ENCODE peak calls at places on chromosomes 12 and 14, in four cellular contexts. I is breast epithelium, J is vagina, U is esophagus squamous epithelium. D is an unnamed sample.
A peak's percentile ranks its signal among the peaks of the same experiment; 100 is the strongest.

GRCh38 chr14:71474291-71474690 is 457.9 kb upstream of the RGS6 start:
- DNase-seq in I (no peak), J (no peak), U (no peak), D (no peak)

GRCh38 chr14:60093606-60094005 is 1.9 kb downstream of the PCNX4 start:
- DNase-seq in I (no peak), J (no peak), U (no peak), D (no peak)

GRCh38 chr12:95990136-95990535 is 6.0 kb downstream of the HAL start:
- DNase-seq in I (no peak), J (peak; percentile 40), U (no peak), D (no peak)

GRCh38 chr12:52370906-52371608 is 3.8 kb upstream of the KRT85 start:
- DNase-seq in I (peak; percentile 62), J (no peak), U (no peak), D (peak; percentile 45)

GRCh38 chr12:120064054-120064940 is 52.3 kb downstream of the RAB35 start:
- DNase-seq in I (no peak), J (no peak), U (no peak), D (no peak)

GRCh38 chr12:60148831-60149230 is 553.0 kb downstream of the SLC16A7 start:
- DNase-seq in I (no peak), J (no peak), U (no peak), D (no peak)

GRCh38 chr14:64201931-64202330 is 92.2 kb downstream of the ESR2 start:
- DNase-seq in I (no peak), J (no peak), U (no peak), D (no peak)

GRCh38 chr14:59342516-59343484 is 122.4 kb downstream of the GPR135 start:
- DNase-seq in I (no peak), J (no peak), U (no peak), D (peak; percentile 43)

GRCh38 chr14:69038449-69039286 is 59.6 kb upstream of the ACTN1 start:
- DNase-seq in I (no peak), J (no peak), U (no peak), D (no peak)

GRCh38 chr12:111102062-111102735 is 181.8 kb upstream of the MYL2 start:
- DNase-seq in I (peak; percentile 76), J (no peak), U (no peak), D (no peak)

GRCh38 chr14:94394594-94395305 is 6.3 kb upstream of the SERPINA1 start:
- DNase-seq in I (no peak), J (no peak), U (no peak), D (peak; percentile 41)

GRCh38 chr12:12837025-12837872 is 24.1 kb downstream of the DDX47 start:
- DNase-seq in I (no peak), J (no peak), U (no peak), D (no peak)

DNA sequence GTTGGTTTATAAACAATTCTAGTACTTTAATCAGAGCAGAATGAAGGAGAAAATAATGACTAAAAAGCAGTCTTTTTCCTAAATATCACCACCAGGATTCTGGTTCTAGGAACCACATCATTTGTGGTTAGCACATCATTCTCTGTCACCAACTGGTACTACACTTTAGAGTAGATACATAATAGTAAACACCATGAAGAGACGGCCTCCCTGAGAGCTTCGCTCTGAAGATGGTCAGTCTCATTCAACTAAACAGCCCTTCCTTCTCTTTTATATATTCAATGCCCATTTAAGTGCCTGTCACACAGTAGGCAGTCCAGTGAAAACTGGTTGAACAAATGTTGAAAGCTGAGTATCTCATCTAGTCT is 10.9 kb downstream of the SLC38A2 start:
- DNase-seq in I (no peak), J (no peak), U (no peak), D (no peak)
- H3K27ac ChIP-seq in I (no peak overlapping the region), J (no peak overlapping the region), U (no peak overlapping the region), D (no peak overlapping the region)

GRCh38 chr12:57080855-57081254 is 2.3 kb upstream of the NEMP1 start:
- DNase-seq in I (no peak), J (no peak), U (no peak), D (no peak)

GRCh38 chr12:57079821-57080220 is 1.2 kb upstream of the NEMP1 start:
- DNase-seq in I (no peak), J (no peak), U (no peak), D (no peak)

GRCh38 chr12:57078519-57079404 is at the start of gene NEMP1:
- DNase-seq in I (peak; percentile 99), J (peak; percentile 100), U (peak; percentile 97), D (peak; percentile 98)
- TF ChIP-seq POLR2A in I (no peak), J (peak; percentile 41), U (peak; percentile 62), D (peak; percentile 66)

DNA sequence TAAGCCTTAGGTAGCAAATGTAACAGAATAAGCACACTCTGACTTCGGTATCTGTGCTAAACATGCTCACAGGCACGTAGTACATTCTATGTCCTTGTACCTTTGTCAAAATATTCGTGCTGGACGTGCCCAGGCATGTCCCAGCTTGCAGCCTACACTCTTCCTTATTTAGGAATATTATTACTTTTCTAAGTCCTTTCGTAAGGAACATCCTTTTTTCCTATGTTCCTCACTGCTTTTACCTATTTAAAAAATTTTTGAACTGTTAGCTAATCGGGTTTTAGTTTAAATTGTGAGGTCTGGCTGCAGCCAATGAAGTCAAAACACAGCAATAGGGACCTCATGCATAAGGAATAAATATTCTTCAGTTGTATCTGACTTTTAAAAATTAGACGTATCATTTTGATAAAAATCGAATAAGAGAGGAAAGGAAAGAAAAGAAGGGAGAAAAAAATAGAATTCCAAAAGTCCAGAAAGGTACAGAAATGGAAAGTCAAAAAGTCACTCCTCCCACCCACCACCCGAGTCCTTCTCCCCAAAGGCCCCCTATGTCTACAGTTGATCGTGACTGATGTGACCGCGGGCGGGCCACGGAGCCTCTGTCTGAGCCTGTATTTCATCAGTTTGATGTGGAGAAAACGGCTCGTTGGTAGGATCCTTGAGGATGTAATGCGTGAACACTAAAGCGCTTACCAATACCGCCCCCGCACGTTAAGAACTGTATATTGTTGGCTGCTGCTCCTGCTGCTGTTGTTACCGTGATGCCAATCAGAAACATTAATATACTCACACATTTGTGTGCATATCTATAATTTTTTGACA is 24.4 kb upstream of the UBC start:
- DNase-seq in I (peak; percentile 88), J (peak; percentile 89), U (no peak), D (no peak)
- TF ChIP-seq CTCF in I (peak; percentile 30), J (no peak), U (peak; percentile 25), D (peak; percentile 60)

DNA sequence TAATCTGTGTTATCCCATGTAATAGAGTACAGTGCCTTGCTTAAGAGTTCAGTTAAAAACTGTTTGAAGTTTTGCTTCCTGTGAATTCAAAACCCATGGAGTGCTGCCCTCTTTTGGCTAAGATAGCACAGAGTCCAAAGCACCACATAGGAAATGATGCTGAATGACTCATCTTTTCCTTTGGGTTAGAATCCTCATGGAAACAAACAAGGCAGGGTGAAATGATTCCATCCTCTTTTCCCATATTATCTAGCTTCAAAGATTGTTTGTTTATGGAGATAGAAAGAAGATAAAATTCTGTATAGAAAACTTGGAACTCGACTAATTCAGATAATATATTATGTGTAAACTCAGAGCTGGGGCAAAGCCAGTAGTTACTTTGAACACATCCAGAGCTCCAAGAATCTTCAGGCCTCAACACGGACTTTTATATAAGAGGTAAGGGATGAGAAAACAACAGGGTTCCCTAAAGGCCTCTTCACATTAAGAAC is 87.4 kb downstream of the OTOGL start:
- DNase-seq in I (peak; percentile 63), J (no peak), U (peak; percentile 0), D (peak; percentile 71)
- H3K27ac ChIP-seq in I (peak overlapping the region; percentile 82), J (peak overlapping the region; percentile 83), U (peak overlapping the region; percentile 80), D (peak overlapping the region; percentile 90)